ENCODE peak calls at places on chromosome 10, in nine cellular contexts. One of them, this sample, is unnamed.
A peak's percentile ranks its signal among the peaks of the same experiment; 100 is the strongest.

GRCh38 chr10:79386637-79387465 is 39.6 kb downstream of the PPIF start:
- DNase-seq in ascending aorta: peak; percentile 59
- DNase-seq in transverse colon: peak; percentile 5
- DNase-seq in prostate gland: peak; percentile 3
- DNase-seq in MM.1S: no peak
- DNase-seq in CD8-positive, alpha-beta T cell: no peak
- DNase-seq in heart left ventricle: peak; percentile 24
- DNase-seq in adrenal gland: peak; percentile 19
- DNase-seq in thyroid gland: no peak
- DNase-seq in this sample: peak; percentile 45

GRCh38 chr10:49241365-49241764 is 53.2 kb upstream of the TMEM273 start:
- DNase-seq in CD8-positive, alpha-beta T cell: no peak
- DNase-seq in prostate gland: no peak
- DNase-seq in adrenal gland: no peak
- DNase-seq in thyroid gland: no peak
- DNase-seq in heart left ventricle: no peak
- DNase-seq in ascending aorta: no peak
- DNase-seq in MM.1S: no peak
- DNase-seq in transverse colon: no peak
- DNase-seq in this sample: no peak

GRCh38 chr10:19654576-19654975 is 161.7 kb upstream of the PLXDC2 start:
- DNase-seq in prostate gland: no peak
- DNase-seq in ascending aorta: no peak
- DNase-seq in heart left ventricle: no peak
- DNase-seq in MM.1S: no peak
- DNase-seq in CD8-positive, alpha-beta T cell: no peak
- DNase-seq in adrenal gland: no peak
- DNase-seq in thyroid gland: no peak
- DNase-seq in transverse colon: no peak
- DNase-seq in this sample: no peak

GRCh38 chr10:5089869-5090268 is 4.3 kb upstream of the AKR1C3 start:
- DNase-seq in adrenal gland: no peak
- DNase-seq in thyroid gland: no peak
- DNase-seq in prostate gland: no peak
- DNase-seq in CD8-positive, alpha-beta T cell: no peak
- DNase-seq in MM.1S: peak; percentile 66
- DNase-seq in heart left ventricle: no peak
- DNase-seq in ascending aorta: no peak
- DNase-seq in transverse colon: no peak
- DNase-seq in this sample: no peak

GRCh38 chr10:128969551-128969950 is 497.5 kb upstream of the MGMT start:
- DNase-seq in thyroid gland: no peak
- DNase-seq in MM.1S: no peak
- DNase-seq in prostate gland: no peak
- DNase-seq in heart left ventricle: no peak
- DNase-seq in adrenal gland: no peak
- DNase-seq in CD8-positive, alpha-beta T cell: no peak
- DNase-seq in ascending aorta: no peak
- DNase-seq in transverse colon: no peak
- DNase-seq in this sample: no peak

GRCh38 chr10:101489355-101489754 is 98.7 kb downstream of the POLL start:
- DNase-seq in MM.1S: peak; percentile 88
- DNase-seq in heart left ventricle: no peak
- DNase-seq in adrenal gland: no peak
- DNase-seq in ascending aorta: no peak
- DNase-seq in prostate gland: no peak
- DNase-seq in transverse colon: no peak
- DNase-seq in CD8-positive, alpha-beta T cell: no peak
- DNase-seq in thyroid gland: no peak
- DNase-seq in this sample: no peak

GRCh38 chr10:109062371-109062770 is 860.9 kb downstream of the XPNPEP1 start:
- DNase-seq in prostate gland: no peak
- DNase-seq in CD8-positive, alpha-beta T cell: no peak
- DNase-seq in MM.1S: peak; percentile 76
- DNase-seq in heart left ventricle: no peak
- DNase-seq in transverse colon: no peak
- DNase-seq in adrenal gland: no peak
- DNase-seq in ascending aorta: no peak
- DNase-seq in thyroid gland: no peak
- DNase-seq in this sample: no peak

GRCh38 chr10:48233643-48234042 is 40.9 kb downstream of the FRMPD2 start:
- DNase-seq in adrenal gland: peak; percentile 7
- DNase-seq in MM.1S: no peak
- DNase-seq in CD8-positive, alpha-beta T cell: no peak
- DNase-seq in thyroid gland: no peak
- DNase-seq in ascending aorta: peak; percentile 52
- DNase-seq in transverse colon: no peak
- DNase-seq in heart left ventricle: no peak
- DNase-seq in prostate gland: no peak
- DNase-seq in this sample: no peak

GRCh38 chr10:811781-812180 is 119.7 kb downstream of the LARP4B start:
- DNase-seq in thyroid gland: no peak
- DNase-seq in ascending aorta: no peak
- DNase-seq in transverse colon: no peak
- DNase-seq in MM.1S: no peak
- DNase-seq in heart left ventricle: no peak
- DNase-seq in prostate gland: no peak
- DNase-seq in CD8-positive, alpha-beta T cell: no peak
- DNase-seq in adrenal gland: no peak
- DNase-seq in this sample: no peak

GRCh38 chr10:78802406-78802805 is 266.4 kb upstream of the ZMIZ1 start:
- DNase-seq in ascending aorta: no peak
- DNase-seq in adrenal gland: no peak
- DNase-seq in heart left ventricle: no peak
- DNase-seq in transverse colon: no peak
- DNase-seq in prostate gland: no peak
- DNase-seq in CD8-positive, alpha-beta T cell: no peak
- DNase-seq in thyroid gland: no peak
- DNase-seq in MM.1S: no peak
- DNase-seq in this sample: no peak

GRCh38 chr10:114305521-114305925 is 66.5 kb downstream of the VWA2 start:
- DNase-seq in thyroid gland: no peak
- DNase-seq in ascending aorta: no peak
- DNase-seq in prostate gland: no peak
- DNase-seq in heart left ventricle: no peak
- DNase-seq in transverse colon: no peak
- DNase-seq in CD8-positive, alpha-beta T cell: no peak
- DNase-seq in adrenal gland: no peak
- DNase-seq in MM.1S: no peak
- DNase-seq in this sample: no peak

DNA sequence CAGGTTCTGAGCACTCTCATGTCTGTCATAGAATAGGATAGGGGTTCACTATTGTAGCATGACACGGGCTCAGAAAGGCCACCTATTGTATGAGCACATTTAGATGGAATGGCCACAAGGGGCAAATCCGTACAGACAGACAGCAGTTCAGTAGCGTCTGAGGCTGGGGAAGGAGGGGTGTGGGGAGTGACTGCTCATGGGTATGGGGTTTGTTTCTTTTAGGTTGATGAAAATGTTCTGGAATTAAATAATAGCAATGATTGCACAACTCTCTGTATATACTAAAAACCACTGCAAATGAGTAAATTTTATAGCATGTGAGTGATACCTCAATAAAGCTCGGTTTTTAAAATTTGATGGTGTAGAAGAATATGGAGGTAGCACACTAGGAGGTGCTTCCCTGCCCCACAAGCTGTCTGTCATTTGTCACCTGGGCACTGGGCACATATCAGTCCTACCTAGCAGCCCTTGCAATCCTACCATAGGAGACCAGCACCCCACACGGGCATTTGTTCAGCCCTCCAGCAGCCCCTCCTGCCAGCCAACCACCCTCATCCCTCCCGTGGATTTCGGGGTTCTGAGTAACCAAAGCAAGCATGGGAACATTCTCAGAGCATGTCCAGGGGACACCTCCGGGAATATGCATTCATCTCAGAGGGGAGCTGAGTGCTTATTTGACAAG is 35.2 kb downstream of the KCNMA1 start:
- DNase-seq in transverse colon: no peak
- DNase-seq in CD8-positive, alpha-beta T cell: no peak
- DNase-seq in prostate gland: no peak
- DNase-seq in adrenal gland: no peak
- DNase-seq in ascending aorta: no peak
- DNase-seq in MM.1S: no peak
- DNase-seq in heart left ventricle: no peak
- DNase-seq in thyroid gland: no peak
- DNase-seq in this sample: no peak
- H3K4me1 ChIP-seq in transverse colon: peaks cover 44% of the 10 kb centered on the region
- H3K4me1 ChIP-seq in CD8-positive, alpha-beta T cell: peaks cover 12% of the 10 kb centered on the region
- H3K4me1 ChIP-seq in prostate gland: no peaks in the 10 kb centered on the region
- H3K4me1 ChIP-seq in adrenal gland: peaks cover 22% of the 10 kb centered on the region
- H3K4me1 ChIP-seq in ascending aorta: peaks cover 46% of the 10 kb centered on the region
- H3K4me1 ChIP-seq in MM.1S: peaks cover 27% of the 10 kb centered on the region
- H3K4me1 ChIP-seq in heart left ventricle: no peaks in the 10 kb centered on the region
- H3K4me1 ChIP-seq in thyroid gland: no peaks in the 10 kb centered on the region
- H3K4me1 ChIP-seq in this sample: peaks cover 34% of the 10 kb centered on the region

DNA sequence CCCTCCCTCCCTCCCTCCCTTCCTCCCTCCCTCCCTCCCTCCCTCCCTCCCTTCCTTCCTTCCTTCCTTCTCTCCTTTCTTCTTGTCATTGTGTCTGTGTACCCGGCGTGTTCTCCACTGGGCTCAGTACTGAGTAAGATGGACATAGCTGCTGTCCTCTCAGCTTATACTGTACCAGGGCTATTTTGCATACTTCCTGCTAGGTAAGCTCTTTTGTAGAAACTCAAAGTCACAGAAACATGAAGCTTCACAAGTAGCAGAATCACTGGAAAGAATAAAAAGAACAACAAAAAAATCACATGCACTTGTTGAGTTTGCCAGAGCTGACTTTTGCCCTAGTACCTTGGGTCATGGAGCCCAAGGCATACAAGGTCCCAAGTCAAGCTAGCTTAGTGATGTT is 125.7 kb downstream of the PLPP4 start:
- DNase-seq in heart left ventricle: no peak
- DNase-seq in MM.1S: peak; percentile 57
- DNase-seq in prostate gland: no peak
- DNase-seq in CD8-positive, alpha-beta T cell: no peak
- DNase-seq in adrenal gland: no peak
- DNase-seq in thyroid gland: no peak
- DNase-seq in transverse colon: no peak
- DNase-seq in ascending aorta: no peak
- DNase-seq in this sample: no peak
- H3K4me1 ChIP-seq in heart left ventricle: no peaks in the 10 kb centered on the region
- H3K4me1 ChIP-seq in MM.1S: peaks cover 5% of the 10 kb centered on the region
- H3K4me1 ChIP-seq in prostate gland: no peaks in the 10 kb centered on the region
- H3K4me1 ChIP-seq in CD8-positive, alpha-beta T cell: no peaks in the 10 kb centered on the region
- H3K4me1 ChIP-seq in adrenal gland: no peaks in the 10 kb centered on the region
- H3K4me1 ChIP-seq in thyroid gland: no peaks in the 10 kb centered on the region
- H3K4me1 ChIP-seq in transverse colon: no peaks in the 10 kb centered on the region
- H3K4me1 ChIP-seq in ascending aorta: no peaks in the 10 kb centered on the region
- H3K4me1 ChIP-seq in this sample: no peaks in the 10 kb centered on the region

GRCh38 chr10:43658227-43658626 is 9.5 kb upstream of the ZNF32 start:
- DNase-seq in adrenal gland: no peak
- DNase-seq in ascending aorta: no peak
- DNase-seq in thyroid gland: no peak
- DNase-seq in transverse colon: no peak
- DNase-seq in prostate gland: no peak
- DNase-seq in MM.1S: no peak
- DNase-seq in CD8-positive, alpha-beta T cell: no peak
- DNase-seq in heart left ventricle: no peak
- DNase-seq in this sample: no peak
- H3K4me1 ChIP-seq in adrenal gland: no peaks in the 10 kb centered on the region
- H3K4me1 ChIP-seq in ascending aorta: no peaks in the 10 kb centered on the region
- H3K4me1 ChIP-seq in thyroid gland: no peaks in the 10 kb centered on the region
- H3K4me1 ChIP-seq in transverse colon: no peaks in the 10 kb centered on the region
- H3K4me1 ChIP-seq in prostate gland: no peaks in the 10 kb centered on the region
- H3K4me1 ChIP-seq in MM.1S: no peaks in the 10 kb centered on the region
- H3K4me1 ChIP-seq in CD8-positive, alpha-beta T cell: no peaks in the 10 kb centered on the region
- H3K4me1 ChIP-seq in heart left ventricle: no peaks in the 10 kb centered on the region
- H3K4me1 ChIP-seq in this sample: no peaks in the 10 kb centered on the region

GRCh38 chr10:103617362-103618026 is 124.0 kb downstream of the NEURL1 start:
- DNase-seq in adrenal gland: no peak
- DNase-seq in transverse colon: no peak
- DNase-seq in ascending aorta: no peak
- DNase-seq in MM.1S: no peak
- DNase-seq in heart left ventricle: no peak
- DNase-seq in thyroid gland: no peak
- DNase-seq in prostate gland: no peak
- DNase-seq in CD8-positive, alpha-beta T cell: no peak
- DNase-seq in this sample: no peak

GRCh38 chr10:103612462-103613365 is 119.2 kb downstream of the NEURL1 start:
- DNase-seq in CD8-positive, alpha-beta T cell: no peak
- DNase-seq in ascending aorta: no peak
- DNase-seq in adrenal gland: no peak
- DNase-seq in thyroid gland: no peak
- DNase-seq in prostate gland: no peak
- DNase-seq in heart left ventricle: no peak
- DNase-seq in MM.1S: no peak
- DNase-seq in transverse colon: no peak
- DNase-seq in this sample: no peak

GRCh38 chr10:103613616-103614015 is 120.1 kb downstream of the NEURL1 start:
- DNase-seq in prostate gland: no peak
- DNase-seq in adrenal gland: no peak
- DNase-seq in CD8-positive, alpha-beta T cell: no peak
- DNase-seq in heart left ventricle: no peak
- DNase-seq in MM.1S: no peak
- DNase-seq in thyroid gland: no peak
- DNase-seq in transverse colon: no peak
- DNase-seq in ascending aorta: no peak
- DNase-seq in this sample: no peak

GRCh38 chr10:103616705-103617361 is 123.3 kb downstream of the NEURL1 start:
- DNase-seq in transverse colon: peak; percentile 52
- DNase-seq in MM.1S: no peak
- DNase-seq in CD8-positive, alpha-beta T cell: no peak
- DNase-seq in prostate gland: no peak
- DNase-seq in adrenal gland: peak; percentile 77
- DNase-seq in thyroid gland: peak; percentile 49
- DNase-seq in heart left ventricle: peak; percentile 83
- DNase-seq in ascending aorta: peak; percentile 77
- DNase-seq in this sample: peak; percentile 96

DNA sequence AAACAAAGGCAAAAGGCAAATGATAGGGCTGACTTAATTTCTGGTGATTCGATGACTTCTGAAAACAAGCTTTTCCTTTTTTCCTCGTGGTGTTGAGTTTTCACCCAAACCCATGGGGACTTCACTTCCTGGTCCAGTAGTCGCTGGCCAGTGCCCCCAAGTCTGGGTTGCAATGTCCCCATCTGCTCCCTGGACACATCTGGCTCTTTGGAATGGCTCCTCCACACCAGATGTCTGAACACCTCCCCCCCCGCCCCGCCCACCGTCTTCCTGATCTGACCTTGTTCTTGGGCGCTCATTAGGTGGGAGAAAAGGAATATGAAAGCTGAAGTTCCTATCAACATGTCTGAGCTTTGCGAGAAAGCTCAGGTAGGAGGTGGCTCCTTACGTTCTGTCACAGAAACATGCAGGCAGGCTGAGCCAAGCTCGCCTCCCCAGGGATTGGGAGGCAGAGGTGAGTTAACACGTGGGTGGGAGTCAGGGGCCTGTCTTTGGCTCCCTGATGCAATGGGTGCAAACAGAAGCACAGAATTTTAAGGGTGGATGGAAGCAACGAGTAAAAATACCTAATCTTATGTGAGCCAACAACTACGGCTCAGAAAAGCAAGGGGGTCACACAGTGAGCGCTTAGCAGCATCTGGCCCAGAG is 121.1 kb downstream of the NEURL1 start:
- DNase-seq in heart left ventricle: no peak
- DNase-seq in MM.1S: no peak
- DNase-seq in adrenal gland: no peak
- DNase-seq in CD8-positive, alpha-beta T cell: no peak
- DNase-seq in transverse colon: no peak
- DNase-seq in ascending aorta: no peak
- DNase-seq in prostate gland: no peak
- DNase-seq in thyroid gland: no peak
- DNase-seq in this sample: no peak
- H3K4me1 ChIP-seq in heart left ventricle: peaks cover 45% of the 10 kb centered on the region
- H3K4me1 ChIP-seq in MM.1S: no peaks in the 10 kb centered on the region
- H3K4me1 ChIP-seq in adrenal gland: peaks cover 37% of the 10 kb centered on the region
- H3K4me1 ChIP-seq in CD8-positive, alpha-beta T cell: no peaks in the 10 kb centered on the region
- H3K4me1 ChIP-seq in transverse colon: peaks cover 42% of the 10 kb centered on the region
- H3K4me1 ChIP-seq in ascending aorta: peaks cover 20% of the 10 kb centered on the region
- H3K4me1 ChIP-seq in prostate gland: no peaks in the 10 kb centered on the region
- H3K4me1 ChIP-seq in thyroid gland: peaks cover under 1% of the 10 kb centered on the region
- H3K4me1 ChIP-seq in this sample: peaks cover 94% of the 10 kb centered on the region

This sample was measured in psoas muscle.